ENCODE peak calls at places on chromosomes 4 and X, in seven cellular contexts. G, N, K, O, D, L and B are unnamed samples.

GRCh38 chrX:20742106-20742505 is 475.4 kb upstream of the RPS6KA3 start:
- DNase-seq in G (no peak), N (no peak), K (no peak), O (peak), D (peak), L (no peak), B (no peak)

GRCh38 chr4:100816646-100817045 is 298.8 kb upstream of the EMCN start:
- DNase-seq in G (no peak), N (no peak), K (no peak), O (no peak), D (no peak), L (no peak), B (no peak)

GRCh38 chr4:185280608-185281007 is 71.2 kb downstream of the SNX25 start:
- DNase-seq in G (no peak), N (no peak), K (no peak), O (no peak), D (no peak), L (no peak), B (no peak)

GRCh38 chr4:121980643-121981042 is 28.8 kb upstream of the TRPC3 start:
- DNase-seq in G (no peak), N (no peak), K (no peak), O (peak), D (no peak), L (no peak), B (no peak)

GRCh38 chr4:8391972-8392371 is 48.6 kb downstream of the ACOX3 start:
- DNase-seq in G (no peak), N (no peak), K (peak), O (peak), D (no peak), L (no peak), B (no peak)

GRCh38 chr4:31045151-31045550 is 325.0 kb downstream of the PCDH7 start:
- DNase-seq in G (no peak), N (no peak), K (no peak), O (no peak), D (no peak), L (no peak), B (no peak)

GRCh38 chrX:25017667-25018247 is 2.0 kb upstream of the ARX start:
- DNase-seq in G (no peak), N (no peak), K (no peak), O (no peak), D (no peak), L (no peak), B (no peak)

GRCh38 chrX:132612990-132613564 is 124.2 kb upstream of the MBNL3 start:
- DNase-seq in G (peak), N (peak), K (no peak), O (peak), D (peak), L (peak), B (peak)

GRCh38 chrX:5051831-5052491 is 1176.7 kb downstream of the NLGN4X start:
- DNase-seq in G (peak), N (no peak), K (no peak), O (peak), D (no peak), L (no peak), B (no peak)

GRCh38 chr4:41567186-41567585 is 29.2 kb downstream of the LIMCH1 start:
- DNase-seq in G (no peak), N (no peak), K (no peak), O (no peak), D (no peak), L (no peak), B (no peak)

GRCh38 chr4:7978489-7978888 is 38.8 kb upstream of the AFAP1 start:
- DNase-seq in G (no peak), N (no peak), K (no peak), O (no peak), D (peak), L (no peak), B (peak)